ENCODE peak calls at places on chromosomes 7 and 10, in ten cellular contexts. K is PC-3; H is CD4-positive, alpha-beta memory T cell; D is upper lobe of right lung; E is lower lobe of right lung; L is CD4-positive, alpha-beta T cell; P is fibroblast of lung; O is GM23338; J is ovary; R is heart right ventricle. G is an unnamed sample.

GRCh38 chr7:1850111-1850975 is 180.3 kb downstream of the ELFN1 start:
- DNase-seq in L (no peak), P (no peak), K (no peak), H (no peak), O (no peak), J (no peak), D (peak; percentile 59), R (no peak), E (peak; percentile 34), G (no peak)

GRCh38 chr10:7121154-7121797 is 289.6 kb downstream of the SFMBT2 start:
- DNase-seq in K (peak; percentile 51), P (peak; percentile 15), L (peak; percentile 50), O (peak; percentile 90), E (peak; percentile 60), J (no peak), H (peak; percentile 65), D (peak; percentile 70), R (peak; percentile 49), G (peak; percentile 15)

GRCh38 chr10:3785849-3786290 is 861 bp upstream of the KLF6 start:
- DNase-seq in L (no peak), K (no peak), P (peak; percentile 37), J (peak; percentile 63), D (no peak), H (peak; percentile 60), E (no peak), O (peak; percentile 62), R (peak; percentile 53), G (no peak)

GRCh38 chr7:44965937-44966730 is 12.7 kb downstream of the MYO1G start:
- DNase-seq in O (no peak), L (no peak), H (no peak), E (no peak), D (peak; percentile 59), K (no peak), R (no peak), P (no peak), J (no peak), G (no peak)

GRCh38 chr7:47211467-47212121 is 370.3 kb downstream of the TNS3 start:
- DNase-seq in L (no peak), O (no peak), H (no peak), J (no peak), P (no peak), R (no peak), D (no peak), K (no peak), E (no peak), G (no peak)

GRCh38 chr7:133139350-133139749 is 57.5 kb upstream of the CHCHD3 start:
- DNase-seq in D (no peak), L (no peak), J (no peak), E (no peak), O (peak; percentile 89), H (no peak), R (no peak), K (peak; percentile 15), P (peak; percentile 48), G (no peak)

GRCh38 chr7:79272066-79272669 is 181.3 kb downstream of the MAGI2 start:
- DNase-seq in O (peak; percentile 62), L (no peak), J (no peak), P (peak; percentile 34), D (no peak), E (no peak), R (no peak), H (no peak), K (peak; percentile 63), G (no peak)

GRCh38 chr7:128215281-128215680 is 25.8 kb upstream of the LEP start:
- DNase-seq in H (no peak), O (no peak), P (peak; percentile 96), J (no peak), R (no peak), E (no peak), D (no peak), K (peak; percentile 47), L (no peak), G (no peak)

GRCh38 chr10:99232357-99232999 is 3.2 kb downstream of the HPSE2 start:
- DNase-seq in D (no peak), K (no peak), P (no peak), J (no peak), R (no peak), L (no peak), H (no peak), E (no peak), O (peak; percentile 73), G (no peak)

DNA sequence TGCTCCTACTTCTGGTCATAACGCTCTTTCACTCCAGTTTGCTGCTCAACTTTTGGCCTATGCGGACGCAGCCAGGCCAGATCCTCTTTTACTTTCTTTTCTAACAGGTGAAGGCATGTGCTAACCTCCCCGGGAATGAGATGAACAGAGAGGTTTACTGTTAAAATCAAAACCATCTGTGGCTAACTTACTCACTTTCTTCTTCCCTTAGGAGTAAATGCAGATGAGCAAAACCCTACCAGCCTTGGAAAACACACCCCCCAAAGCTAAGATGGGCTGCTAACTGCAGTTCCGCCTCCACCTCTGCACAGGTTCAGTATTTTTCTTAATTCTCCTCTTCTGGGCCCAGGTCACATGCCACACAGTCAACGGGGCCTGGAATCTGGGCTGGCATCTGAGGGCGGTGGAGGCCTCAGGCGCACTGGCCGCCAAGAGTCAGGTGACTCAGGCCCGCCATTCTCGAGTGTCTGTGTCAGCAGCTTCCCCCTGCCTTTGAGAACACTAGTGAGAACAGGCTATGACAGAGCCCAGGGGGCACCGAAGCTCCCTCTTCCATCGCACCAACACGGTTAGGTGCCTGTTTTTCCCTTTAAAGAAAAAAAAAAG is 11.1 kb downstream of the FAM53B start:
- DNase-seq in J (no peak), R (no peak), D (peak; percentile 84), H (peak; percentile 37), P (peak; percentile 66), K (no peak), E (peak; percentile 77), L (peak; percentile 41), O (no peak), G (no peak)
- H3K27ac ChIP-seq in J (peak overlapping the region; percentile 28), R (peak overlapping the region; percentile 67), D (peak overlapping the region; percentile 43), H (peak overlapping the region; percentile 78), P (peak overlapping the region; percentile 11), K (no peak overlapping the region), E (peak overlapping the region; percentile 71), L (peak overlapping the region; percentile 46), O (no peak overlapping the region), G (peak overlapping the region; percentile 69)

GRCh38 chr10:118342638-118343020 is 505 bp upstream of the FAM204A start:
- DNase-seq in E (no peak), L (no peak), P (peak; percentile 2), D (no peak), H (no peak), R (no peak), J (no peak), O (peak; percentile 36), K (no peak), G (no peak)

GRCh38 chr10:118343549-118343948 is 1.4 kb upstream of the FAM204A start:
- DNase-seq in H (no peak), O (no peak), E (no peak), J (no peak), P (no peak), D (no peak), L (no peak), R (no peak), K (no peak), G (no peak)

GRCh38 chr10:118340486-118340885 is 1.6 kb downstream of the FAM204A start:
- DNase-seq in P (no peak), H (no peak), E (no peak), D (no peak), R (no peak), J (no peak), L (no peak), K (no peak), O (no peak), G (no peak)

GRCh38 chr10:118343115-118343514 is 991 bp upstream of the FAM204A start:
- DNase-seq in L (no peak), O (no peak), H (no peak), D (no peak), K (peak; percentile 12), E (no peak), P (peak; percentile 20), R (no peak), J (no peak), G (no peak)

GRCh38 chr10:118341678-118342637 is at the start of gene FAM204A:
- DNase-seq in J (peak; percentile 90), H (peak; percentile 97), E (peak; percentile 95), K (peak; percentile 88), D (peak; percentile 95), L (peak; percentile 94), O (peak; percentile 96), R (peak; percentile 94), P (peak; percentile 89), G (peak; percentile 90)
- H3K27ac ChIP-seq in J (peak within 1 kb of the TSS; percentile 67), H (peak within 1 kb of the TSS; percentile 78), E (peak within 1 kb of the TSS; percentile 85), K (no peak within 1 kb of the TSS), D (peak within 1 kb of the TSS; percentile 84), L (peak within 1 kb of the TSS; percentile 36), O (peak within 1 kb of the TSS; percentile 12), R (peak within 1 kb of the TSS; percentile 78), P (peak within 1 kb of the TSS; percentile 80), G (peak within 1 kb of the TSS; percentile 70)

DNA sequence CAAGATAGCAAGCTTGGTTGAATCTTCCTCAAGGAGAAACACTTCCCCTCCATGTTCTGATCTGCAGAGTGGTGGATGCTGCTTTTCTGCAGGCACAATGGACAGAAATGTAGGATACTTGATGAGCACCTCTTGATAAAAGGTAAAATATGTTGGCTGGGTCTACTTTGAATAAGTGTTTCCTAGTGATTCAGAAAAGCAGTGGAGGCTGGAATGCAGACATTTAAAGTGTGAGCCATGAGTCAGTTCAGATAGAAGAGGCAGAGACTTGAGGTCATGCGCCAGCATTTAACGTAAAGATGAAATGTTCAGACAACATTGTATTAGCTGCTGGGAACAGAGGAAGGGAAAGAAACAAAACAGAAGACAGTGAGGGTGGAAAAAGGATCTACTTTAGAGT is 403.1 kb downstream of the ADRA2A start:
- DNase-seq in O (no peak), J (no peak), L (no peak), D (no peak), P (peak; percentile 72), H (no peak), E (no peak), K (no peak), R (no peak), G (no peak)
- H3K27ac ChIP-seq in O (no peak overlapping the region), J (no peak overlapping the region), L (no peak overlapping the region), D (no peak overlapping the region), P (no peak overlapping the region), H (no peak overlapping the region), E (no peak overlapping the region), K (no peak overlapping the region), R (no peak overlapping the region), G (no peak overlapping the region)

DNA sequence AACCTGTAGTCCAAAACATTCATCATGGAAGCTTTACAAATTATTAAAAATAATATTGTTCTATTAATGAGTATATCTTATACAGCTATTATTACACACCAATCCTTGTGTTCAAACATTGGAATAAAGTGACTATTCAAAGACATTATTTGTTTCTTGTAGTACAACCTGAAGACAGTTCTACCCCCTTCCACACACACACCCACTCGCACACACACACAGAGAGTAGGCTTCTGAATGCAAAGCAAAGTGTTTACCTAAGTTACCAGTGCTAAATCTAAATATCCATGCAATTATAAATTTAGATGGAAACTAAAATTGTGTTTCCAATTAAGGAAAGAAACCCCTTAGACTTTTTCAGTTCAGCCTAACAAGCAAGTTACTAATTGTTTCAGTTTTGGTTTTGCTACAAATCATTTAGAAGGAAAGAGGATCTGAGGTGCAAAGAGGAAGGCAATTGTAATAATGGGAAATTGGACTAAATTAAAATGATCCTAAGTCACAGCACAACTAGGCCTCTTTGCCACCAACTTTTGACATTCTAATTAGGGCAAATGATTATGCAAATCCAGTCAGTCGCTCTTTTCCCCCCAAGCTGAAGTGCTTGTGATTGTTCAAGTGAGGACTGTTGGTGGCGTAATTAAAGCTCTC is 19.8 kb upstream of the ATOH7 start:
- DNase-seq in L (no peak), O (no peak), J (no peak), R (no peak), P (no peak), D (no peak), H (no peak), E (no peak), K (no peak), G (no peak)
- H3K27ac ChIP-seq in L (no peak overlapping the region), O (no peak overlapping the region), J (no peak overlapping the region), R (no peak overlapping the region), P (no peak overlapping the region), D (no peak overlapping the region), H (no peak overlapping the region), E (no peak overlapping the region), K (no peak overlapping the region), G (no peak overlapping the region)

G was measured in substantia nigra.